ENCODE peak calls at places on chromosomes 13 and 19, in five cellular contexts. X, I, H, V and Q are unnamed samples.

GRCh38 chr13:20570540-20570939 is 3.6 kb downstream of the IFT88 start:
- DNase-seq in X (no peak), I (no peak), H (no peak), V (no peak), Q (no peak)

GRCh38 chr19:35596366-35596999 is 10.5 kb downstream of the PMIS2 start:
- DNase-seq in X (no peak), I (no peak), H (no peak), V (no peak), Q (no peak)

GRCh38 chr19:11295665-11296245 is at the start of gene TSPAN16:
- DNase-seq in X (no peak), I (no peak), H (no peak), V (no peak), Q (peak; percentile 28)

GRCh38 chr19:10379880-10380310 is 477 bp downstream of the TYK2 start:
- DNase-seq in X (no peak), I (no peak), H (no peak), V (no peak), Q (no peak)

GRCh38 chr13:112859817-112860190 is 109.2 kb upstream of the MCF2L start:
- DNase-seq in X (no peak), I (no peak), H (no peak), V (no peak), Q (no peak)

GRCh38 chr19:5038631-5039271 is 69.8 kb downstream of the KDM4B start:
- DNase-seq in X (no peak), I (no peak), H (no peak), V (no peak), Q (no peak)

GRCh38 chr19:7806876-7807275 is 23.1 kb upstream of the EVI5L start:
- DNase-seq in X (no peak), I (no peak), H (no peak), V (no peak), Q (no peak)

GRCh38 chr13:104510422-104510821 is 1444.2 kb upstream of the SLC10A2 start:
- DNase-seq in X (no peak), I (no peak), H (no peak), V (no peak), Q (no peak)

GRCh38 chr13:101829484-101829883 is 377.0 kb downstream of the ITGBL1 start:
- DNase-seq in X (no peak), I (no peak), H (no peak), V (no peak), Q (no peak)

GRCh38 chr19:29273000-29273691 is 60.2 kb upstream of the UQCRFS1 start:
- DNase-seq in X (no peak), I (no peak), H (no peak), V (no peak), Q (no peak)

GRCh38 chr19:3699071-3699740 is 1.1 kb downstream of the PIP5K1C start:
- DNase-seq in X (no peak), I (peak; percentile 53), H (peak; percentile 62), V (no peak), Q (peak; percentile 66)

GRCh38 chr13:45257638-45258338 is 56.9 kb upstream of the KCTD4 start:
- DNase-seq in X (no peak), I (no peak), H (no peak), V (no peak), Q (no peak)

GRCh38 chr13:41296879-41297646 is 14.0 kb upstream of the NAA16 start:
- DNase-seq in X (no peak), I (no peak), H (no peak), V (no peak), Q (no peak)

GRCh38 chr19:55373318-55373992 is 3.2 kb upstream of the TMEM190 start:
- DNase-seq in X (no peak), I (no peak), H (no peak), V (no peak), Q (no peak)

GRCh38 chr13:90839061-90839460 is 508.4 kb upstream of the MIR17HG start:
- DNase-seq in X (no peak), I (no peak), H (no peak), V (no peak), Q (no peak)

GRCh38 chr19:41325947-41326706 is 16.2 kb downstream of the CCDC97 start:
- DNase-seq in X (no peak), I (peak; percentile 60), H (no peak), V (no peak), Q (peak; percentile 31)

GRCh38 chr19:39631626-39632025 is 24.1 kb upstream of the LGALS16 start:
- DNase-seq in X (no peak), I (no peak), H (no peak), V (no peak), Q (no peak)

GRCh38 chr19:20661150-20661819 is at the start of gene ZNF626:
- DNase-seq in X (peak; percentile 87), I (peak; percentile 95), H (peak; percentile 96), V (peak; percentile 89), Q (peak; percentile 98)

GRCh38 chr13:94298346-94298745 is 181.1 kb downstream of the DCT start:
- DNase-seq in X (no peak), I (no peak), H (no peak), V (no peak), Q (no peak)

GRCh38 chr13:32720026-32720425 is 133.8 kb downstream of the PDS5B start:
- DNase-seq in X (no peak), I (no peak), H (no peak), V (no peak), Q (no peak)

GRCh38 chr13:94590744-94591143 is 5.2 kb downstream of the TGDS start:
- DNase-seq in X (no peak), I (no peak), H (no peak), V (no peak), Q (no peak)

GRCh38 chr19:9535934-9536333 is 2.5 kb downstream of the ZNF426 start:
- DNase-seq in X (no peak), I (no peak), H (no peak), V (no peak), Q (no peak)

GRCh38 chr13:112616586-112617381 is 28.8 kb upstream of the TUBGCP3 start:
- DNase-seq in X (no peak), I (no peak), H (no peak), V (no peak), Q (no peak)

GRCh38 chr19:7356899-7357627 is 8.3 kb downstream of the ARHGEF18 start:
- DNase-seq in X (no peak), I (no peak), H (no peak), V (no peak), Q (no peak)

GRCh38 chr13:98467263-98467985 is 109.5 kb downstream of the STK24 start:
- DNase-seq in X (no peak), I (no peak), H (no peak), V (no peak), Q (peak; percentile 29)

GRCh38 chr13:38483623-38484022 is 134.0 kb downstream of the UFM1 start:
- DNase-seq in X (no peak), I (no peak), H (no peak), V (no peak), Q (no peak)

GRCh38 chr13:33152389-33152788 is 133.2 kb downstream of the STARD13 start:
- DNase-seq in X (no peak), I (no peak), H (no peak), V (no peak), Q (no peak)

GRCh38 chr13:23871616-23872220 is 17.5 kb downstream of the MIPEP start:
- DNase-seq in X (no peak), I (peak; percentile 22), H (no peak), V (no peak), Q (no peak)

GRCh38 chr13:37690361-37690760 is 91.8 kb upstream of the POSTN start:
- DNase-seq in X (no peak), I (no peak), H (no peak), V (no peak), Q (no peak)

GRCh38 chr19:7916137-7916907 is 1.7 kb downstream of the TGFBR3L start:
- DNase-seq in X (no peak), I (no peak), H (no peak), V (peak; percentile 26), Q (no peak)

GRCh38 chr13:30725331-30726085 is 9.8 kb upstream of the ALOX5AP start:
- DNase-seq in X (no peak), I (no peak), H (no peak), V (no peak), Q (peak; percentile 77)

GRCh38 chr19:53942001-53942786 is 20.5 kb upstream of the CACNG8 start:
- DNase-seq in X (no peak), I (peak; percentile 54), H (no peak), V (no peak), Q (no peak)

GRCh38 chr19:42386974-42387707 is 3.0 kb downstream of the CNFN start:
- DNase-seq in X (peak; percentile 58), I (peak; percentile 81), H (peak; percentile 53), V (no peak), Q (peak; percentile 45)